ENCODE peak calls at places on chromosomes 7 and 10, in seven cellular contexts. One of them, this sample, is unnamed.
A peak's percentile ranks its signal among the peaks of the same experiment; 100 is the strongest.

GRCh38 chr7:41693150-41693997 is 9.5 kb downstream of the INHBA start:
- DNase-seq in body of pancreas: peak; percentile 21
- DNase-seq in thyroid gland: no peak
- DNase-seq in transverse colon: no peak
- DNase-seq in ovary: no peak
- DNase-seq in H1: no peak
- DNase-seq in uterus: peak; percentile 39
- DNase-seq in this sample: no peak

GRCh38 chr7:47763063-47763974 is 181.4 kb upstream of the TNS3 start:
- DNase-seq in body of pancreas: peak; percentile 15
- DNase-seq in transverse colon: peak; percentile 26
- DNase-seq in H1: no peak
- DNase-seq in ovary: no peak
- DNase-seq in thyroid gland: no peak
- DNase-seq in uterus: peak; percentile 65
- DNase-seq in this sample: no peak

GRCh38 chr7:107643938-107644703 is 16.5 kb upstream of the SLC26A4 start:
- DNase-seq in transverse colon: no peak
- DNase-seq in uterus: peak; percentile 51
- DNase-seq in ovary: peak; percentile 47
- DNase-seq in H1: no peak
- DNase-seq in body of pancreas: no peak
- DNase-seq in thyroid gland: no peak
- DNase-seq in this sample: no peak

GRCh38 chr10:33333260-33334169 is 952 bp downstream of the NRP1 start:
- DNase-seq in body of pancreas: no peak
- DNase-seq in ovary: no peak
- DNase-seq in transverse colon: peak; percentile 13
- DNase-seq in uterus: no peak
- DNase-seq in thyroid gland: peak; percentile 12
- DNase-seq in H1: no peak
- DNase-seq in this sample: no peak

GRCh38 chr10:121338206-121338991 is 259.8 kb downstream of the FGFR2 start:
- DNase-seq in H1: no peak
- DNase-seq in ovary: no peak
- DNase-seq in uterus: no peak
- DNase-seq in transverse colon: no peak
- DNase-seq in thyroid gland: no peak
- DNase-seq in body of pancreas: no peak
- DNase-seq in this sample: no peak

GRCh38 chr10:124647421-124648130 is 96.6 kb downstream of the FAM53B start:
- DNase-seq in transverse colon: peak; percentile 79
- DNase-seq in H1: no peak
- DNase-seq in uterus: no peak
- DNase-seq in ovary: no peak
- DNase-seq in body of pancreas: peak; percentile 79
- DNase-seq in thyroid gland: peak; percentile 35
- DNase-seq in this sample: no peak

GRCh38 chr10:21526952-21527633 is 1.6 kb upstream of the SKIDA1 start:
- DNase-seq in ovary: peak; percentile 76
- DNase-seq in body of pancreas: peak; percentile 69
- DNase-seq in uterus: peak; percentile 61
- DNase-seq in thyroid gland: peak; percentile 66
- DNase-seq in H1: peak; percentile 83
- DNase-seq in transverse colon: peak; percentile 69
- DNase-seq in this sample: no peak

GRCh38 chr7:155781433-155781832 is 30.8 kb downstream of the SHH start:
- DNase-seq in transverse colon: no peak
- DNase-seq in thyroid gland: no peak
- DNase-seq in H1: no peak
- DNase-seq in ovary: no peak
- DNase-seq in body of pancreas: no peak
- DNase-seq in uterus: no peak
- DNase-seq in this sample: no peak

GRCh38 chr7:74365320-74366022 is 76.3 kb downstream of the CLIP2 start:
- DNase-seq in H1: peak; percentile 87
- DNase-seq in ovary: peak; percentile 54
- DNase-seq in transverse colon: peak; percentile 84
- DNase-seq in uterus: peak; percentile 31
- DNase-seq in thyroid gland: peak; percentile 35
- DNase-seq in body of pancreas: no peak
- DNase-seq in this sample: no peak

GRCh38 chr7:102260856-102261255 is 25.8 kb upstream of the SH2B2 start:
- DNase-seq in body of pancreas: no peak
- DNase-seq in ovary: peak; percentile 59
- DNase-seq in transverse colon: no peak
- DNase-seq in H1: no peak
- DNase-seq in thyroid gland: peak; percentile 50
- DNase-seq in uterus: no peak
- DNase-seq in this sample: no peak

GRCh38 chr10:5442990-5443370 is 30.6 kb downstream of the NET1 start:
- DNase-seq in body of pancreas: no peak
- DNase-seq in thyroid gland: no peak
- DNase-seq in H1: no peak
- DNase-seq in transverse colon: no peak
- DNase-seq in uterus: no peak
- DNase-seq in ovary: no peak
- DNase-seq in this sample: no peak

GRCh38 chr10:18737841-18738240 is 78.6 kb downstream of the ARL5B start:
- DNase-seq in H1: no peak
- DNase-seq in uterus: no peak
- DNase-seq in ovary: no peak
- DNase-seq in transverse colon: no peak
- DNase-seq in thyroid gland: no peak
- DNase-seq in body of pancreas: no peak
- DNase-seq in this sample: no peak

GRCh38 chr10:112536663-112537062 is 89.6 kb downstream of the VTI1A start:
- DNase-seq in body of pancreas: no peak
- DNase-seq in uterus: no peak
- DNase-seq in ovary: no peak
- DNase-seq in thyroid gland: no peak
- DNase-seq in H1: no peak
- DNase-seq in transverse colon: no peak
- DNase-seq in this sample: no peak

GRCh38 chr7:52365349-52365748 is 670.1 kb upstream of the POM121L12 start:
- DNase-seq in thyroid gland: no peak
- DNase-seq in H1: no peak
- DNase-seq in body of pancreas: no peak
- DNase-seq in uterus: no peak
- DNase-seq in transverse colon: no peak
- DNase-seq in ovary: no peak
- DNase-seq in this sample: no peak

GRCh38 chr7:33968591-33968990 is 63.3 kb downstream of the BMPER start:
- DNase-seq in thyroid gland: no peak
- DNase-seq in body of pancreas: no peak
- DNase-seq in uterus: no peak
- DNase-seq in H1: no peak
- DNase-seq in ovary: no peak
- DNase-seq in transverse colon: no peak
- DNase-seq in this sample: no peak

GRCh38 chr7:77752016-77752415 is 46.2 kb downstream of the TMEM60 start:
- DNase-seq in transverse colon: no peak
- DNase-seq in body of pancreas: peak; percentile 37
- DNase-seq in ovary: no peak
- DNase-seq in thyroid gland: no peak
- DNase-seq in H1: no peak
- DNase-seq in uterus: no peak
- DNase-seq in this sample: no peak

GRCh38 chr7:157772486-157773130 is 435.8 kb downstream of the DNAJB6 start:
- DNase-seq in transverse colon: no peak
- DNase-seq in body of pancreas: no peak
- DNase-seq in H1: no peak
- DNase-seq in ovary: no peak
- DNase-seq in thyroid gland: no peak
- DNase-seq in uterus: no peak
- DNase-seq in this sample: no peak

GRCh38 chr7:157771689-157772088 is 434.9 kb downstream of the DNAJB6 start:
- DNase-seq in thyroid gland: no peak
- DNase-seq in H1: no peak
- DNase-seq in transverse colon: no peak
- DNase-seq in body of pancreas: no peak
- DNase-seq in uterus: no peak
- DNase-seq in ovary: no peak
- DNase-seq in this sample: no peak

GRCh38 chr7:157769016-157769869 is 432.4 kb downstream of the DNAJB6 start:
- DNase-seq in uterus: no peak
- DNase-seq in transverse colon: no peak
- DNase-seq in thyroid gland: no peak
- DNase-seq in body of pancreas: no peak
- DNase-seq in ovary: no peak
- DNase-seq in H1: no peak
- DNase-seq in this sample: no peak

GRCh38 chr7:157769870-157770213 is 433.0 kb downstream of the DNAJB6 start:
- DNase-seq in H1: no peak
- DNase-seq in body of pancreas: no peak
- DNase-seq in transverse colon: no peak
- DNase-seq in thyroid gland: no peak
- DNase-seq in uterus: no peak
- DNase-seq in ovary: no peak
- DNase-seq in this sample: no peak

DNA sequence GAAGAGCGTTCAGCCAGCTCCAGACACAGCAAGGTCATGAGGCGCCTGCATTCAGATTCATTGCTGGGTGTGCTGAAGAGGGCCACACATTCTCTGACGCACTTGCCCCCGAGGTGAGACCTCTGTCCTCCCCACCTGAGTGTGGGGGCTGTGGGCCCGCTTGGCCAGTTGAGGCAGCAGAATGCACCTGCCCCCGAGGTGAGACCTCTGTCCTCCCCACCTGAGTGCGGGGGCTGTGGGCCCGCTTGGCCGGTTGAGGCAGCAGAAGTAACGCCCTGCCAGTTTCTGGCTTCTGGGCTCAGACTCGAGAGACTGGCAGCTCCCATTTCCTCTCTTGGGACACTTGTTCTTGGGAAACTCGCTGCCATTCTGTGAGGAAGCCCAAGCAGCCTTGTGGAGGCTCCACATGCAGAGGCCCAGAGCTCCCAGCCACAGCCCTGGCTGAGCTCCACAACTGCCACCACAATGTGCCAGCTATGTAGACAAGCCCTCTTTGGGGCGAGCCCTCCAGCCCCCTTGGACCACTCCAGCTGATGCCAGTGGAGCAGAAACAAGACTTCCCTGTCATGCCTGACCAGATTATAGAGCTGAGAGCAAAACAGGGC is 434.0 kb downstream of the DNAJB6 start:
- DNase-seq in uterus: no peak
- DNase-seq in thyroid gland: no peak
- DNase-seq in body of pancreas: no peak
- DNase-seq in ovary: no peak
- DNase-seq in H1: no peak
- DNase-seq in transverse colon: no peak
- DNase-seq in this sample: no peak
- TF ChIP-seq POLR2A in uterus: no peak
- TF ChIP-seq POLR2A in thyroid gland: no peak
- TF ChIP-seq POLR2A in body of pancreas: no peak
- TF ChIP-seq POLR2A in ovary: no peak
- TF ChIP-seq POLR2A in H1: no peak
- TF ChIP-seq POLR2A in transverse colon: no peak
- TF ChIP-seq POLR2A in this sample: no peak

GRCh38 chr7:105013818-105014724 is at the start of gene KMT2E:
- DNase-seq in uterus: peak; percentile 90
- DNase-seq in transverse colon: peak; percentile 91
- DNase-seq in H1: peak; percentile 93
- DNase-seq in body of pancreas: peak; percentile 92
- DNase-seq in ovary: peak; percentile 93
- DNase-seq in thyroid gland: peak; percentile 89
- DNase-seq in this sample: peak; percentile 83
- H3K4me1 ChIP-seq in uterus: no peaks in the 10 kb centered on the region
- H3K4me1 ChIP-seq in transverse colon: peaks cover 39% of the 10 kb centered on the region
- H3K4me1 ChIP-seq in H1: peaks cover 9% of the 10 kb centered on the region
- H3K4me1 ChIP-seq in body of pancreas: peaks cover 23% of the 10 kb centered on the region
- H3K4me1 ChIP-seq in ovary: no peaks in the 10 kb centered on the region
- H3K4me1 ChIP-seq in thyroid gland: peaks cover 31% of the 10 kb centered on the region
- H3K4me1 ChIP-seq in this sample: no peaks in the 10 kb centered on the region

GRCh38 chr10:73627300-73627699 is 14.0 kb downstream of the MYOZ1 start:
- DNase-seq in H1: no peak
- DNase-seq in body of pancreas: no peak
- DNase-seq in ovary: no peak
- DNase-seq in transverse colon: no peak
- DNase-seq in thyroid gland: no peak
- DNase-seq in uterus: no peak
- DNase-seq in this sample: no peak

GRCh38 chr10:73625004-73625883 is 16.0 kb downstream of the MYOZ1 start:
- DNase-seq in H1: no peak
- DNase-seq in thyroid gland: peak; percentile 37
- DNase-seq in transverse colon: peak; percentile 32
- DNase-seq in body of pancreas: peak; percentile 15
- DNase-seq in ovary: peak; percentile 30
- DNase-seq in uterus: no peak
- DNase-seq in this sample: no peak

GRCh38 chr10:73628405-73628804 is 12.9 kb downstream of the MYOZ1 start:
- DNase-seq in uterus: no peak
- DNase-seq in H1: no peak
- DNase-seq in transverse colon: peak; percentile 64
- DNase-seq in ovary: no peak
- DNase-seq in thyroid gland: no peak
- DNase-seq in body of pancreas: peak; percentile 68
- DNase-seq in this sample: no peak

GRCh38 chr10:73629165-73629564 is 12.1 kb downstream of the MYOZ1 start:
- DNase-seq in thyroid gland: no peak
- DNase-seq in H1: no peak
- DNase-seq in body of pancreas: no peak
- DNase-seq in transverse colon: no peak
- DNase-seq in uterus: no peak
- DNase-seq in ovary: no peak
- DNase-seq in this sample: no peak

GRCh38 chr10:73625884-73626753 is 15.2 kb downstream of the MYOZ1 start:
- DNase-seq in body of pancreas: peak; percentile 98
- DNase-seq in transverse colon: peak; percentile 97
- DNase-seq in thyroid gland: peak; percentile 97
- DNase-seq in ovary: peak; percentile 93
- DNase-seq in H1: peak; percentile 91
- DNase-seq in uterus: peak; percentile 96
- DNase-seq in this sample: peak; percentile 95
- TF ChIP-seq POLR2A in body of pancreas: peak; percentile 80
- TF ChIP-seq POLR2A in transverse colon: peak; percentile 64
- TF ChIP-seq POLR2A in thyroid gland: no peak
- TF ChIP-seq POLR2A in ovary: peak; percentile 52
- TF ChIP-seq POLR2A in H1: no peak
- TF ChIP-seq POLR2A in uterus: peak; percentile 52
- TF ChIP-seq POLR2A in this sample: peak; percentile 31

GRCh38 chr7:151143261-151144015 is 24.1 kb downstream of the GBX1 start:
- DNase-seq in uterus: peak; percentile 14
- DNase-seq in ovary: no peak
- DNase-seq in H1: no peak
- DNase-seq in transverse colon: peak; percentile 4
- DNase-seq in body of pancreas: no peak
- DNase-seq in thyroid gland: no peak
- DNase-seq in this sample: peak; percentile 17

GRCh38 chr7:151150388-151150787 is 17.1 kb downstream of the GBX1 start:
- DNase-seq in body of pancreas: no peak
- DNase-seq in H1: no peak
- DNase-seq in transverse colon: peak; percentile 20
- DNase-seq in thyroid gland: no peak
- DNase-seq in uterus: no peak
- DNase-seq in ovary: no peak
- DNase-seq in this sample: no peak

GRCh38 chr7:151142686-151143040 is 24.8 kb downstream of the GBX1 start:
- DNase-seq in body of pancreas: peak; percentile 36
- DNase-seq in H1: no peak
- DNase-seq in thyroid gland: no peak
- DNase-seq in transverse colon: peak; percentile 3
- DNase-seq in uterus: no peak
- DNase-seq in ovary: no peak
- DNase-seq in this sample: peak; percentile 12

GRCh38 chr7:151148319-151149259 is 18.9 kb downstream of the GBX1 start:
- DNase-seq in thyroid gland: peak; percentile 23
- DNase-seq in transverse colon: peak; percentile 3
- DNase-seq in H1: no peak
- DNase-seq in uterus: no peak
- DNase-seq in body of pancreas: no peak
- DNase-seq in ovary: no peak
- DNase-seq in this sample: peak; percentile 16

GRCh38 chr7:151146761-151147160 is 20.7 kb downstream of the GBX1 start:
- DNase-seq in H1: no peak
- DNase-seq in thyroid gland: no peak
- DNase-seq in ovary: no peak
- DNase-seq in transverse colon: no peak
- DNase-seq in uterus: no peak
- DNase-seq in body of pancreas: no peak
- DNase-seq in this sample: no peak
- H3K4me1 ChIP-seq in H1: peaks cover 7% of the 10 kb centered on the region
- H3K4me1 ChIP-seq in thyroid gland: no peaks in the 10 kb centered on the region
- H3K4me1 ChIP-seq in ovary: no peaks in the 10 kb centered on the region
- H3K4me1 ChIP-seq in transverse colon: peaks cover 8% of the 10 kb centered on the region
- H3K4me1 ChIP-seq in uterus: no peaks in the 10 kb centered on the region
- H3K4me1 ChIP-seq in body of pancreas: peaks cover 11% of the 10 kb centered on the region
- H3K4me1 ChIP-seq in this sample: no peaks in the 10 kb centered on the region

This sample was measured in breast epithelium.